ENCODE peak calls at places on chromosomes 3 and 15, in five cellular contexts. D, J, P, E and C are unnamed samples.

GRCh38 chr15:91224750-91225380 is 124.8 kb downstream of the SV2B start:
- DNase-seq in D (no peak), J (peak; percentile 25), P (peak; percentile 5), E (peak; percentile 48), C (peak; percentile 47)

GRCh38 chr15:67085818-67086649 is 20.6 kb downstream of the SMAD3 start:
- DNase-seq in D (no peak), J (no peak), P (peak; percentile 97), E (no peak), C (no peak)

GRCh38 chr15:65248506-65248905 is 37.2 kb upstream of the CILP start:
- DNase-seq in D (no peak), J (no peak), P (no peak), E (no peak), C (no peak)

GRCh38 chr3:97795951-97796350 is 25.9 kb upstream of the CRYBG3 start:
- DNase-seq in D (no peak), J (no peak), P (no peak), E (no peak), C (no peak)

GRCh38 chr15:62254137-62254934 is 89.3 kb upstream of the C2CD4B start:
- DNase-seq in D (peak; percentile 34), J (peak; percentile 59), P (no peak), E (peak; percentile 70), C (peak; percentile 49)

GRCh38 chr15:54345301-54345700 is 367.1 kb downstream of the UNC13C start:
- DNase-seq in D (no peak), J (no peak), P (no peak), E (no peak), C (no peak)

GRCh38 chr15:86229966-86230365 is 150.3 kb downstream of the AGBL1 start:
- DNase-seq in D (no peak), J (no peak), P (no peak), E (no peak), C (no peak)

GRCh38 chr15:67914537-67915373 is 74.9 kb upstream of the RNU6-1 start:
- DNase-seq in D (no peak), J (peak; percentile 65), P (no peak), E (peak; percentile 32), C (no peak)

GRCh38 chr3:64129581-64129980 is 95.7 kb downstream of the PRICKLE2 start:
- DNase-seq in D (no peak), J (no peak), P (no peak), E (no peak), C (no peak)

GRCh38 chr3:83953417-83954089 is 1005.2 kb upstream of the CADM2 start:
- DNase-seq in D (no peak), J (no peak), P (no peak), E (no peak), C (no peak)

GRCh38 chr3:52126036-52126435 is 28.2 kb downstream of the POC1A start:
- DNase-seq in D (no peak), J (no peak), P (no peak), E (no peak), C (no peak)

GRCh38 chr15:48131324-48131723 is 10.5 kb downstream of the SLC24A5 start:
- DNase-seq in D (no peak), J (no peak), P (no peak), E (no peak), C (no peak)

GRCh38 chr3:191376742-191377141 is 46.4 kb upstream of the UTS2B start:
- DNase-seq in D (no peak), J (no peak), P (no peak), E (no peak), C (no peak)

GRCh38 chr15:61151791-61152190 is 77.3 kb downstream of the RORA start:
- DNase-seq in D (no peak), J (no peak), P (no peak), E (no peak), C (no peak)

GRCh38 chr3:192887047-192887446 is 30.6 kb downstream of the MB21D2 start:
- DNase-seq in D (no peak), J (peak; percentile 38), P (no peak), E (no peak), C (peak; percentile 57)

GRCh38 chr15:63476229-63476632 is 28.2 kb upstream of the USP3 start:
- DNase-seq in D (no peak), J (peak; percentile 85), P (no peak), E (no peak), C (peak; percentile 65)

GRCh38 chr3:169026543-169027181 is 636.9 kb downstream of the MECOM start:
- DNase-seq in D (no peak), J (peak; percentile 1), P (no peak), E (no peak), C (peak; percentile 26)

GRCh38 chr3:55446860-55447259 is 40.2 kb downstream of the WNT5A start:
- DNase-seq in D (no peak), J (no peak), P (no peak), E (no peak), C (no peak)

GRCh38 chr15:95511680-95512079 is 818.8 kb upstream of the NR2F2 start:
- DNase-seq in D (no peak), J (no peak), P (no peak), E (no peak), C (no peak)

GRCh38 chr3:32121137-32121536 is 14.7 kb downstream of the GPD1L start:
- DNase-seq in D (no peak), J (no peak), P (no peak), E (no peak), C (no peak)

GRCh38 chr3:32123620-32124019 is 17.2 kb downstream of the GPD1L start:
- DNase-seq in D (no peak), J (no peak), P (no peak), E (no peak), C (no peak)

GRCh38 chr3:32127219-32127826 is 20.9 kb downstream of the GPD1L start:
- DNase-seq in D (no peak), J (no peak), P (no peak), E (no peak), C (no peak)

GRCh38 chr3:32126305-32127015 is 20.0 kb downstream of the GPD1L start:
- DNase-seq in D (no peak), J (no peak), P (no peak), E (no peak), C (no peak)

GRCh38 chr3:32124977-32125376 is 18.6 kb downstream of the GPD1L start:
- DNase-seq in D (no peak), J (no peak), P (no peak), E (no peak), C (no peak)
- H3K4me1 ChIP-seq in D (no peaks in the 10 kb centered on the region), J (peaks cover 46% of the 10 kb centered on the region), P (no peaks in the 10 kb centered on the region), E (no peaks in the 10 kb centered on the region), C (no peaks in the 10 kb centered on the region)

GRCh38 chr3:24661060-24661459 is 166.4 kb upstream of the THRB start:
- DNase-seq in D (no peak), J (no peak), P (no peak), E (no peak), C (no peak)

GRCh38 chr3:24657870-24658535 is 163.4 kb upstream of the THRB start:
- DNase-seq in D (no peak), J (no peak), P (no peak), E (no peak), C (no peak)

GRCh38 chr3:24662449-24663345 is 168.0 kb upstream of the THRB start:
- DNase-seq in D (no peak), J (no peak), P (no peak), E (no peak), C (no peak)

GRCh38 chr3:24663406-24663805 is 168.8 kb upstream of the THRB start:
- DNase-seq in D (no peak), J (no peak), P (no peak), E (no peak), C (no peak)
- TF ChIP-seq JUND in D (no peak), J (no peak), P (no peak), E (no peak), C (no peak)

GRCh38 chr3:72113564-72113963 is 328.6 kb upstream of the PROK2 start:
- DNase-seq in D (no peak), J (no peak), P (no peak), E (no peak), C (no peak)
- TF ChIP-seq ATF3 in D (no peak), J (no peak), P (no peak), E (no peak), C (no peak)

GRCh38 chr3:4982773-4983738 is 3.8 kb downstream of the BHLHE40 start:
- DNase-seq in D (no peak), J (no peak), P (no peak), E (no peak), C (no peak)

GRCh38 chr3:4983739-4984510 is 4.7 kb downstream of the BHLHE40 start:
- DNase-seq in D (no peak), J (no peak), P (peak; percentile 95), E (peak; percentile 55), C (peak; percentile 73)

GRCh38 chr3:4980229-4981159 is 1.3 kb downstream of the BHLHE40 start:
- DNase-seq in D (no peak), J (peak; percentile 65), P (peak; percentile 66), E (peak; percentile 82), C (peak; percentile 62)

GRCh38 chr3:4981160-4981687 is 2.0 kb downstream of the BHLHE40 start:
- DNase-seq in D (no peak), J (no peak), P (no peak), E (no peak), C (no peak)

GRCh38 chr3:4981688-4982494 is 2.7 kb downstream of the BHLHE40 start:
- DNase-seq in D (no peak), J (peak; percentile 70), P (no peak), E (no peak), C (no peak)
- H3K4me1 ChIP-seq in D (peaks cover 6% of the 10 kb centered on the region), J (peaks cover 48% of the 10 kb centered on the region), P (peaks cover 29% of the 10 kb centered on the region), E (peaks cover 49% of the 10 kb centered on the region), C (peaks cover 65% of the 10 kb centered on the region)

GRCh38 chr3:129463094-129463493 is 23.1 kb downstream of the IFT122 start:
- DNase-seq in D (no peak), J (no peak), P (no peak), E (no peak), C (no peak)
- TF ChIP-seq JUND in D (no peak), J (no peak), P (no peak), E (no peak), C (no peak)

GRCh38 chr3:170815930-170816329 is 54.1 kb downstream of the RPL22L1 start:
- DNase-seq in D (no peak), J (no peak), P (no peak), E (no peak), C (no peak)

GRCh38 chr3:170813261-170813660 is 56.7 kb downstream of the RPL22L1 start:
- DNase-seq in D (no peak), J (no peak), P (no peak), E (no peak), C (no peak)

GRCh38 chr3:170816341-170816740 is 53.7 kb downstream of the RPL22L1 start:
- DNase-seq in D (no peak), J (no peak), P (no peak), E (no peak), C (no peak)

GRCh38 chr3:170814822-170815221 is 55.2 kb downstream of the RPL22L1 start:
- DNase-seq in D (no peak), J (no peak), P (no peak), E (no peak), C (no peak)

DNA sequence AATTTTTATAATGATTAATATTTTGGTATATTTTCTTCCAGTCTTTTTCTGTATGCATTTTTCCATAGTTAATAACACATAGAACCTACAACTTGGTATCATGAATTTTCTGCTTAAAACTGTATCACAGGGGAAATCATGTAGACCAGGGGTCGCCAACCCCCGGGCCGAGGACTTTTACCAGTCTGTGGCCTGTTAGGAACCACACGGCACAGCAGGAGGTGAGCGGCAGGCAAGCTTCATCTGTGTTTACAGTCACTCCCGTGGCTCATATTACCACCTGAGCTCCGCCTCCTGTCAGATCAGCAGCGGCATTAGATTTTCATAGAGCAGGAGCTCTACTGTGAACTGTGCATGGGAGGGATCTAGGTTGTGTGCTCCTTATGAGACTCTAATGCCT is 54.7 kb downstream of the RPL22L1 start:
- DNase-seq in D (no peak), J (peak; percentile 7), P (no peak), E (peak; percentile 21), C (peak; percentile 29)
- TF ChIP-seq ATF3 in D (no peak), J (no peak), P (no peak), E (no peak), C (no peak)